ENCODE peak calls at places on chromosome 1, in five cellular contexts. Q is NCI-H460, U is HFF-Myc, C is Calu3, Y is GM23248. L is an unnamed sample.
A peak's percentile ranks its signal among the peaks of the same experiment; 100 is the strongest.

GRCh38 chr1:206887701-206888100 is 9.5 kb upstream of the IL24 start:
- DNase-seq in Q (no peak), Y (no peak), U (no peak), C (no peak), L (peak; percentile 64)

GRCh38 chr1:25206201-25206600 is 26.1 kb downstream of the SYF2 start:
- DNase-seq in C (no peak), U (no peak), Q (no peak), Y (no peak), L (no peak)

GRCh38 chr1:8343464-8344001 is 25.6 kb downstream of the SLC45A1 start:
- DNase-seq in Q (peak; percentile 76), Y (peak; percentile 97), U (peak; percentile 90), C (peak; percentile 53), L (peak; percentile 98)

GRCh38 chr1:202105571-202106339 is 17.0 kb upstream of the GPR37L1 start:
- DNase-seq in C (peak; percentile 96), Y (peak; percentile 81), U (no peak), Q (peak; percentile 66), L (peak; percentile 59)

GRCh38 chr1:160406131-160406968 is 6.0 kb downstream of the VANGL2 start:
- DNase-seq in C (no peak), Q (no peak), U (no peak), Y (no peak), L (no peak)

GRCh38 chr1:180201451-180202200 is 28.4 kb upstream of the LHX4 start:
- DNase-seq in Q (no peak), C (no peak), U (no peak), Y (no peak), L (no peak)

GRCh38 chr1:183287191-183287675 is 101.2 kb downstream of the LAMC2 start:
- DNase-seq in C (no peak), Q (no peak), U (no peak), Y (peak; percentile 48), L (peak; percentile 63)

GRCh38 chr1:66495490-66495889 is 38.5 kb upstream of the SGIP1 start:
- DNase-seq in Q (no peak), U (peak; percentile 90), C (no peak), Y (peak; percentile 85), L (no peak)

GRCh38 chr1:17919525-17920439 is 164.6 kb downstream of the ACTL8 start:
- DNase-seq in C (peak; percentile 28), Y (peak; percentile 71), Q (peak; percentile 27), U (peak; percentile 29), L (peak; percentile 55)

GRCh38 chr1:19708558-19708957 is 43.9 kb downstream of the HTR6 start:
- DNase-seq in Y (no peak), U (no peak), C (no peak), Q (no peak), L (no peak)

GRCh38 chr1:211296396-211296795 is 30.2 kb upstream of the TRAF5 start:
- DNase-seq in C (no peak), Y (no peak), Q (no peak), U (no peak), L (no peak)

GRCh38 chr1:51214615-51215131 is 21.4 kb upstream of the RNF11 start:
- DNase-seq in Q (no peak), U (no peak), Y (peak; percentile 92), C (no peak), L (peak; percentile 87)

GRCh38 chr1:216388558-216388957 is 34.7 kb downstream of the USH2A start:
- DNase-seq in Q (no peak), C (no peak), U (no peak), Y (no peak), L (no peak)

GRCh38 chr1:15028117-15028516 is 125.4 kb upstream of the TMEM51 start:
- DNase-seq in C (no peak), U (peak; percentile 32), Q (no peak), Y (peak; percentile 98), L (peak; percentile 85)

GRCh38 chr1:55959136-55959548 is 620.2 kb downstream of the PLPP3 start:
- DNase-seq in Q (no peak), C (no peak), U (no peak), Y (no peak), L (no peak)

GRCh38 chr1:247357062-247357780 is 25.6 kb upstream of the ZNF496 start:
- DNase-seq in C (no peak), U (no peak), Y (peak; percentile 53), Q (no peak), L (peak; percentile 91)

GRCh38 chr1:202259705-202260104 is 66.1 kb downstream of the LGR6 start:
- DNase-seq in Q (no peak), C (no peak), U (no peak), Y (no peak), L (no peak)

GRCh38 chr1:160550572-160551034 is 27.5 kb upstream of the SLAMF6 start:
- DNase-seq in C (no peak), U (no peak), Y (no peak), Q (no peak), L (no peak)

GRCh38 chr1:150072959-150073358 is 5.4 kb downstream of the VPS45 start:
- DNase-seq in Y (peak; percentile 65), C (no peak), U (no peak), Q (peak; percentile 37), L (peak; percentile 55)

GRCh38 chr1:74767490-74767889 is 34.5 kb downstream of the TYW3 start:
- DNase-seq in U (peak; percentile 6), Y (peak; percentile 36), Q (peak; percentile 13), C (peak; percentile 29), L (peak; percentile 2)

GRCh38 chr1:2231667-2232254 is 3.6 kb downstream of the SKI start:
- DNase-seq in U (no peak), C (peak; percentile 61), Q (no peak), Y (peak; percentile 91), L (peak; percentile 81)

GRCh38 chr1:217089239-217090014 is 366.2 kb upstream of the ESRRG start:
- DNase-seq in C (peak; percentile 42), Y (peak; percentile 24), U (no peak), Q (peak; percentile 40), L (peak; percentile 61)

GRCh38 chr1:157073944-157074685 is 25.5 kb downstream of the ETV3L start:
- DNase-seq in U (peak; percentile 40), Q (peak; percentile 72), Y (peak; percentile 86), C (peak; percentile 64), L (peak; percentile 68)

GRCh38 chr1:68174173-68175113 is 57.9 kb downstream of the WLS start:
- DNase-seq in Q (peak; percentile 70), Y (peak; percentile 96), U (peak; percentile 72), C (peak; percentile 74), L (peak; percentile 98)

GRCh38 chr1:87044840-87045239 is 130.4 kb downstream of the HS2ST1 start:
- DNase-seq in Y (no peak), Q (no peak), C (no peak), U (no peak), L (no peak)

GRCh38 chr1:31764307-31765040 is at the start of gene ADGRB2:
- DNase-seq in U (no peak), Q (no peak), Y (peak; percentile 53), C (peak; percentile 28), L (no peak)

GRCh38 chr1:10979483-10979920 is 33.0 kb upstream of the TARDBP start:
- DNase-seq in U (no peak), Y (peak; percentile 50), C (peak; percentile 74), Q (no peak), L (no peak)

GRCh38 chr1:175317309-175317708 is 124.7 kb upstream of the KIAA0040 start:
- DNase-seq in U (no peak), Q (no peak), C (no peak), Y (no peak), L (no peak)

GRCh38 chr1:43952731-43953350 is 6.1 kb downstream of the IPO13 start:
- DNase-seq in Q (no peak), Y (no peak), U (no peak), C (no peak), L (no peak)

GRCh38 chr1:16338961-16339360 is 13.3 kb downstream of the FBXO42 start:
- DNase-seq in Y (peak; percentile 38), Q (no peak), C (no peak), U (no peak), L (no peak)

GRCh38 chr1:156164465-156164831 is 11.1 kb downstream of the SEMA4A start:
- DNase-seq in Q (no peak), U (no peak), Y (no peak), C (no peak), L (no peak)

GRCh38 chr1:167439301-167439988 is 78.9 kb downstream of the CD247 start:
- DNase-seq in Y (peak; percentile 66), U (no peak), C (peak; percentile 64), Q (no peak), L (peak; percentile 28)